ENCODE peak calls at places on chromosomes 12 and 14, in six cellular contexts. Y, F, B, J, T and E are unnamed samples.

GRCh38 chr12:106736051-106736957 is 38.2 kb upstream of the RIC8B start:
- DNase-seq in Y (no peak), F (no peak), B (no peak), J (no peak), T (peak; percentile 66), E (no peak)

GRCh38 chr14:61365667-61366194 is 44.4 kb downstream of the PRKCH start:
- DNase-seq in Y (no peak), F (no peak), B (no peak), J (no peak), T (no peak), E (no peak)

GRCh38 chr12:22307811-22308210 is 26.7 kb downstream of the ST8SIA1 start:
- DNase-seq in Y (no peak), F (no peak), B (no peak), J (no peak), T (no peak), E (no peak)

GRCh38 chr14:92520701-92521415 is 7.3 kb downstream of the RIN3 start:
- DNase-seq in Y (no peak), F (no peak), B (no peak), J (no peak), T (no peak), E (no peak)

GRCh38 chr14:62303437-62303836 is 541.2 kb downstream of the SNAPC1 start:
- DNase-seq in Y (no peak), F (no peak), B (no peak), J (no peak), T (no peak), E (no peak)

GRCh38 chr12:617304-617915 is 45.8 kb downstream of the NINJ2 start:
- DNase-seq in Y (no peak), F (no peak), B (peak; percentile 22), J (no peak), T (no peak), E (no peak)

GRCh38 chr14:89330236-89331002 is 86.6 kb downstream of the FOXN3 start:
- DNase-seq in Y (no peak), F (no peak), B (peak; percentile 91), J (no peak), T (no peak), E (no peak)

GRCh38 chr12:103779410-103780092 is 61.5 kb downstream of the NT5DC3 start:
- DNase-seq in Y (no peak), F (no peak), B (no peak), J (no peak), T (no peak), E (no peak)

GRCh38 chr14:64870160-64870559 is 9.5 kb downstream of the SPTB start:
- DNase-seq in Y (no peak), F (no peak), B (no peak), J (no peak), T (no peak), E (no peak)

GRCh38 chr14:30191639-30192279 is 264.1 kb upstream of the PRKD1 start:
- DNase-seq in Y (no peak), F (no peak), B (peak; percentile 42), J (no peak), T (no peak), E (no peak)

GRCh38 chr12:45655753-45656152 is 73.8 kb upstream of the ARID2 start:
- DNase-seq in Y (no peak), F (no peak), B (no peak), J (no peak), T (no peak), E (no peak)

GRCh38 chr12:63124778-63125177 is 26.2 kb downstream of the AVPR1A start:
- DNase-seq in Y (no peak), F (no peak), B (peak; percentile 5), J (no peak), T (no peak), E (no peak)

GRCh38 chr12:3686463-3686862 is 66.4 kb downstream of the CRACR2A start:
- DNase-seq in Y (no peak), F (no peak), B (no peak), J (no peak), T (no peak), E (no peak)

GRCh38 chr12:43836455-43836989 is 641 bp downstream of the TMEM117 start:
- DNase-seq in Y (no peak), F (no peak), B (peak; percentile 11), J (no peak), T (peak; percentile 35), E (no peak)

GRCh38 chr12:11510671-11511070 is 115.3 kb upstream of the PRB2 start:
- DNase-seq in Y (no peak), F (no peak), B (no peak), J (no peak), T (no peak), E (no peak)